ENCODE peak calls at places on chromosome 22, in eight cellular contexts. One of them, this sample, is unnamed. For H3K4me1, the result is how much of the 10 kb centered on the place peaks cover.

GRCh38 chr22:22362939-22363338 is 118.4 kb downstream of the VPREB1 start:
- DNase-seq in testis: no peak
- DNase-seq in IMR-90: no peak
- DNase-seq in H1: no peak
- DNase-seq in endothelial cell of umbilical vein: no peak
- DNase-seq in uterus: no peak
- DNase-seq in spleen: no peak
- DNase-seq in HCT116: no peak
- DNase-seq in this sample: no peak

GRCh38 chr22:33796494-33796893 is 123.8 kb downstream of the LARGE1 start:
- DNase-seq in HCT116: no peak
- DNase-seq in uterus: no peak
- DNase-seq in testis: no peak
- DNase-seq in endothelial cell of umbilical vein: no peak
- DNase-seq in spleen: no peak
- DNase-seq in IMR-90: no peak
- DNase-seq in H1: no peak
- DNase-seq in this sample: no peak

GRCh38 chr22:46749682-46750529 is 11.9 kb upstream of the CERK start:
- DNase-seq in HCT116: no peak
- DNase-seq in testis: no peak
- DNase-seq in uterus: no peak
- DNase-seq in spleen: no peak
- DNase-seq in IMR-90: no peak
- DNase-seq in endothelial cell of umbilical vein: peak
- DNase-seq in H1: no peak
- DNase-seq in this sample: peak

GRCh38 chr22:49150801-49151221 is 676.9 kb downstream of the BRD1 start:
- DNase-seq in testis: no peak
- DNase-seq in uterus: no peak
- DNase-seq in HCT116: no peak
- DNase-seq in H1: no peak
- DNase-seq in spleen: peak
- DNase-seq in IMR-90: no peak
- DNase-seq in endothelial cell of umbilical vein: no peak
- DNase-seq in this sample: no peak

GRCh38 chr22:22408731-22409696 is 99.5 kb downstream of the ZNF280B start:
- DNase-seq in IMR-90: peak
- DNase-seq in testis: peak
- DNase-seq in HCT116: peak
- DNase-seq in H1: no peak
- DNase-seq in endothelial cell of umbilical vein: no peak
- DNase-seq in uterus: no peak
- DNase-seq in spleen: no peak
- DNase-seq in this sample: no peak

GRCh38 chr22:33658775-33659174 is 261.5 kb downstream of the LARGE1 start:
- DNase-seq in spleen: no peak
- DNase-seq in IMR-90: peak
- DNase-seq in uterus: peak
- DNase-seq in HCT116: no peak
- DNase-seq in testis: peak
- DNase-seq in H1: no peak
- DNase-seq in endothelial cell of umbilical vein: no peak
- DNase-seq in this sample: peak

GRCh38 chr22:27105142-27106025 is 448.0 kb downstream of the MIAT start:
- DNase-seq in IMR-90: peak
- DNase-seq in endothelial cell of umbilical vein: peak
- DNase-seq in H1: no peak
- DNase-seq in testis: peak
- DNase-seq in spleen: no peak
- DNase-seq in uterus: peak
- DNase-seq in HCT116: no peak
- DNase-seq in this sample: peak

GRCh38 chr22:38239101-38239761 is 33.6 kb downstream of the TMEM184B start:
- DNase-seq in HCT116: no peak
- DNase-seq in testis: peak
- DNase-seq in endothelial cell of umbilical vein: peak
- DNase-seq in IMR-90: peak
- DNase-seq in uterus: no peak
- DNase-seq in spleen: no peak
- DNase-seq in H1: no peak
- DNase-seq in this sample: no peak

GRCh38 chr22:45425101-45425500 is 11.6 kb downstream of the RIBC2 start:
- DNase-seq in spleen: peak
- DNase-seq in endothelial cell of umbilical vein: no peak
- DNase-seq in uterus: no peak
- DNase-seq in IMR-90: peak
- DNase-seq in H1: no peak
- DNase-seq in testis: peak
- DNase-seq in HCT116: no peak
- DNase-seq in this sample: no peak

GRCh38 chr22:27853404-27853803 is 51.8 kb upstream of the MN1 start:
- DNase-seq in endothelial cell of umbilical vein: no peak
- DNase-seq in testis: no peak
- DNase-seq in uterus: no peak
- DNase-seq in H1: no peak
- DNase-seq in IMR-90: peak
- DNase-seq in HCT116: no peak
- DNase-seq in spleen: no peak
- DNase-seq in this sample: peak

GRCh38 chr22:36737776-36738175 is 34.2 kb upstream of the CACNG2 start:
- DNase-seq in endothelial cell of umbilical vein: no peak
- DNase-seq in H1: no peak
- DNase-seq in spleen: peak
- DNase-seq in IMR-90: no peak
- DNase-seq in uterus: no peak
- DNase-seq in HCT116: no peak
- DNase-seq in testis: peak
- DNase-seq in this sample: peak

GRCh38 chr22:32723632-32724031 is 77.9 kb upstream of the TIMP3 start:
- DNase-seq in IMR-90: peak
- DNase-seq in uterus: peak
- DNase-seq in H1: no peak
- DNase-seq in HCT116: no peak
- DNase-seq in testis: peak
- DNase-seq in spleen: peak
- DNase-seq in endothelial cell of umbilical vein: no peak
- DNase-seq in this sample: peak

GRCh38 chr22:49938565-49939136 is 20.2 kb downstream of the CRELD2 start:
- DNase-seq in testis: no peak
- DNase-seq in endothelial cell of umbilical vein: no peak
- DNase-seq in uterus: no peak
- DNase-seq in H1: no peak
- DNase-seq in spleen: no peak
- DNase-seq in HCT116: no peak
- DNase-seq in IMR-90: no peak
- DNase-seq in this sample: no peak

GRCh38 chr22:37454857-37455686 is 27.8 kb upstream of the ELFN2 start:
- DNase-seq in IMR-90: peak
- DNase-seq in endothelial cell of umbilical vein: peak
- DNase-seq in uterus: no peak
- DNase-seq in testis: no peak
- DNase-seq in H1: no peak
- DNase-seq in HCT116: peak
- DNase-seq in spleen: no peak
- DNase-seq in this sample: no peak

GRCh38 chr22:48258108-48258705 is 1495.8 kb downstream of the TBC1D22A start:
- DNase-seq in endothelial cell of umbilical vein: no peak
- DNase-seq in IMR-90: no peak
- DNase-seq in testis: no peak
- DNase-seq in spleen: peak
- DNase-seq in uterus: no peak
- DNase-seq in HCT116: no peak
- DNase-seq in H1: no peak
- DNase-seq in this sample: no peak

GRCh38 chr22:19720150-19720827 is 3.0 kb upstream of the GP1BB start:
- DNase-seq in IMR-90: no peak
- DNase-seq in HCT116: no peak
- DNase-seq in spleen: no peak
- DNase-seq in uterus: no peak
- DNase-seq in testis: no peak
- DNase-seq in endothelial cell of umbilical vein: no peak
- DNase-seq in H1: no peak
- DNase-seq in this sample: no peak

GRCh38 chr22:50564289-50564688 is 1.6 kb upstream of the SYCE3 start:
- DNase-seq in endothelial cell of umbilical vein: no peak
- DNase-seq in uterus: no peak
- DNase-seq in spleen: no peak
- DNase-seq in testis: no peak
- DNase-seq in HCT116: no peak
- DNase-seq in H1: no peak
- DNase-seq in IMR-90: no peak
- DNase-seq in this sample: no peak

GRCh38 chr22:44360686-44361381 is 48.1 kb upstream of the SHISAL1 start:
- DNase-seq in IMR-90: peak
- DNase-seq in testis: no peak
- DNase-seq in HCT116: no peak
- DNase-seq in H1: no peak
- DNase-seq in uterus: peak
- DNase-seq in spleen: peak
- DNase-seq in endothelial cell of umbilical vein: peak
- DNase-seq in this sample: peak
- H3K4me1 ChIP-seq in IMR-90: under half
- H3K4me1 ChIP-seq in testis: under half
- H3K4me1 ChIP-seq in HCT116: under half
- H3K4me1 ChIP-seq in H1: under half
- H3K4me1 ChIP-seq in uterus: under half
- H3K4me1 ChIP-seq in spleen: under half
- H3K4me1 ChIP-seq in endothelial cell of umbilical vein: under half
- H3K4me1 ChIP-seq in this sample: under half

GRCh38 chr22:29885610-29886009 is 2.6 kb downstream of the MTMR3 start:
- DNase-seq in endothelial cell of umbilical vein: no peak
- DNase-seq in IMR-90: no peak
- DNase-seq in HCT116: no peak
- DNase-seq in uterus: no peak
- DNase-seq in testis: no peak
- DNase-seq in H1: no peak
- DNase-seq in spleen: no peak
- DNase-seq in this sample: no peak
- H3K4me3 ChIP-seq in endothelial cell of umbilical vein: no peak
- H3K4me3 ChIP-seq in IMR-90: no peak
- H3K4me3 ChIP-seq in HCT116: no peak
- H3K4me3 ChIP-seq in uterus: no peak
- H3K4me3 ChIP-seq in testis: no peak
- H3K4me3 ChIP-seq in H1: no peak
- H3K4me3 ChIP-seq in spleen: peak
- H3K4me3 ChIP-seq in this sample: no peak

GRCh38 chr22:41094036-41094435 is 1.6 kb downstream of the EP300 start:
- DNase-seq in testis: peak
- DNase-seq in H1: no peak
- DNase-seq in HCT116: no peak
- DNase-seq in IMR-90: peak
- DNase-seq in uterus: no peak
- DNase-seq in spleen: no peak
- DNase-seq in endothelial cell of umbilical vein: peak
- DNase-seq in this sample: no peak

GRCh38 chr22:41091139-41092022 is 1.0 kb upstream of the EP300 start:
- DNase-seq in testis: peak
- DNase-seq in uterus: peak
- DNase-seq in H1: peak
- DNase-seq in spleen: peak
- DNase-seq in HCT116: peak
- DNase-seq in endothelial cell of umbilical vein: peak
- DNase-seq in IMR-90: peak
- DNase-seq in this sample: peak

GRCh38 chr22:41096391-41096790 is 4.0 kb downstream of the EP300 start:
- DNase-seq in HCT116: no peak
- DNase-seq in IMR-90: no peak
- DNase-seq in spleen: no peak
- DNase-seq in testis: no peak
- DNase-seq in uterus: no peak
- DNase-seq in endothelial cell of umbilical vein: no peak
- DNase-seq in H1: no peak
- DNase-seq in this sample: no peak

GRCh38 chr22:41092023-41092817 is at the start of gene EP300:
- DNase-seq in HCT116: peak
- DNase-seq in testis: peak
- DNase-seq in H1: no peak
- DNase-seq in endothelial cell of umbilical vein: peak
- DNase-seq in IMR-90: peak
- DNase-seq in spleen: peak
- DNase-seq in uterus: peak
- DNase-seq in this sample: peak

GRCh38 chr22:41092847-41093371 is 517 bp downstream of the EP300 start:
- DNase-seq in spleen: peak
- DNase-seq in IMR-90: peak
- DNase-seq in endothelial cell of umbilical vein: peak
- DNase-seq in HCT116: no peak
- DNase-seq in uterus: peak
- DNase-seq in testis: peak
- DNase-seq in H1: no peak
- DNase-seq in this sample: no peak
- TF ChIP-seq POLR2A in spleen: no peak
- TF ChIP-seq POLR2A in IMR-90: no peak
- TF ChIP-seq POLR2A in endothelial cell of umbilical vein: no peak
- TF ChIP-seq POLR2A in HCT116: no peak
- TF ChIP-seq POLR2A in uterus: no peak
- TF ChIP-seq POLR2A in testis: no peak
- TF ChIP-seq POLR2A in H1: no peak
- TF ChIP-seq POLR2A in this sample: no peak

GRCh38 chr22:20943104-20943933 is 23.7 kb upstream of the AIFM3 start:
- DNase-seq in uterus: no peak
- DNase-seq in testis: no peak
- DNase-seq in HCT116: no peak
- DNase-seq in H1: no peak
- DNase-seq in spleen: no peak
- DNase-seq in IMR-90: no peak
- DNase-seq in endothelial cell of umbilical vein: no peak
- DNase-seq in this sample: no peak
- H3K4me1 ChIP-seq in uterus: under half
- H3K4me1 ChIP-seq in testis: under half
- H3K4me1 ChIP-seq in HCT116: half or more
- H3K4me1 ChIP-seq in H1: under half
- H3K4me1 ChIP-seq in spleen: half or more
- H3K4me1 ChIP-seq in IMR-90: under half
- H3K4me1 ChIP-seq in endothelial cell of umbilical vein: under half
- H3K4me1 ChIP-seq in this sample: under half

GRCh38 chr22:39524089-39524752 is 3.9 kb downstream of the ATF4 start:
- DNase-seq in uterus: no peak
- DNase-seq in IMR-90: no peak
- DNase-seq in endothelial cell of umbilical vein: no peak
- DNase-seq in testis: no peak
- DNase-seq in HCT116: no peak
- DNase-seq in spleen: no peak
- DNase-seq in H1: no peak
- DNase-seq in this sample: no peak
- H3K4me3 ChIP-seq in uterus: no peak
- H3K4me3 ChIP-seq in IMR-90: no peak
- H3K4me3 ChIP-seq in endothelial cell of umbilical vein: no peak
- H3K4me3 ChIP-seq in testis: no peak
- H3K4me3 ChIP-seq in HCT116: no peak
- H3K4me3 ChIP-seq in spleen: no peak
- H3K4me3 ChIP-seq in H1: no peak
- H3K4me3 ChIP-seq in this sample: peak